ENCODE peak calls at places on chromosomes 4 and X, in four cellular contexts. One of them, this sample, is unnamed.

GRCh38 chrX:118418811-118419251 is 72.9 kb downstream of the WDR44 start:
- DNase-seq in HepG2: no peak
- DNase-seq in K562: no peak
- DNase-seq in GM12878: no peak
- DNase-seq in this sample: peak

GRCh38 chr4:144189121-144189520 is 48.6 kb upstream of the GYPA start:
- DNase-seq in K562: no peak
- DNase-seq in HepG2: no peak
- DNase-seq in GM12878: no peak
- DNase-seq in this sample: no peak

GRCh38 chr4:41268024-41268423 is 11.3 kb downstream of the UCHL1 start:
- DNase-seq in GM12878: no peak
- DNase-seq in K562: no peak
- DNase-seq in HepG2: no peak
- DNase-seq in this sample: no peak

GRCh38 chrX:112512509-112512908 is 167.2 kb downstream of the LHFPL1 start:
- DNase-seq in HepG2: no peak
- DNase-seq in GM12878: no peak
- DNase-seq in K562: no peak
- DNase-seq in this sample: peak

GRCh38 chr4:78956979-78957378 is 17.7 kb upstream of the PAQR3 start:
- DNase-seq in K562: no peak
- DNase-seq in HepG2: no peak
- DNase-seq in GM12878: no peak
- DNase-seq in this sample: no peak

GRCh38 chr4:186029731-186030421 is 39.1 kb upstream of the TLR3 start:
- DNase-seq in HepG2: no peak
- DNase-seq in GM12878: no peak
- DNase-seq in K562: no peak
- DNase-seq in this sample: peak

GRCh38 chr4:147354271-147354670 is 126.6 kb upstream of the EDNRA start:
- DNase-seq in HepG2: no peak
- DNase-seq in GM12878: no peak
- DNase-seq in K562: no peak
- DNase-seq in this sample: no peak

GRCh38 chr4:94548571-94548970 is 96.8 kb downstream of the PDLIM5 start:
- DNase-seq in K562: peak
- DNase-seq in HepG2: peak
- DNase-seq in GM12878: no peak
- DNase-seq in this sample: no peak

GRCh38 chrX:154596290-154596929 is 11.5 kb downstream of the CTAG1A start:
- DNase-seq in K562: no peak
- DNase-seq in HepG2: no peak
- DNase-seq in GM12878: no peak
- DNase-seq in this sample: peak

GRCh38 chr4:185112104-185112503 is 31.0 kb upstream of the SLC25A4 start:
- DNase-seq in HepG2: peak
- DNase-seq in GM12878: no peak
- DNase-seq in K562: peak
- DNase-seq in this sample: no peak

GRCh38 chr4:160257324-160257723 is 1154.4 kb downstream of the RAPGEF2 start:
- DNase-seq in GM12878: no peak
- DNase-seq in K562: no peak
- DNase-seq in HepG2: no peak
- DNase-seq in this sample: no peak

GRCh38 chrX:108435261-108435660 is 3.0 kb downstream of the COL4A6 start:
- DNase-seq in GM12878: no peak
- DNase-seq in HepG2: no peak
- DNase-seq in K562: no peak
- DNase-seq in this sample: no peak

GRCh38 chr4:3437582-3437936 is 4.2 kb upstream of the HGFAC start:
- DNase-seq in K562: no peak
- DNase-seq in GM12878: no peak
- DNase-seq in HepG2: no peak
- DNase-seq in this sample: no peak

GRCh38 chr4:56863441-56864129 is 42.1 kb upstream of the SPINK2 start:
- DNase-seq in K562: no peak
- DNase-seq in GM12878: no peak
- DNase-seq in HepG2: no peak
- DNase-seq in this sample: no peak

GRCh38 chr4:94390804-94391410 is 48.3 kb upstream of the HPGDS start:
- DNase-seq in GM12878: no peak
- DNase-seq in HepG2: peak
- DNase-seq in K562: no peak
- DNase-seq in this sample: no peak

GRCh38 chr4:3436798-3437581 is 4.8 kb upstream of the HGFAC start:
- DNase-seq in K562: no peak
- DNase-seq in GM12878: peak
- DNase-seq in HepG2: no peak
- DNase-seq in this sample: no peak

GRCh38 chr4:70734168-70734954 is 12.6 kb downstream of the RUFY3 start:
- DNase-seq in K562: no peak
- DNase-seq in HepG2: peak
- DNase-seq in GM12878: peak
- DNase-seq in this sample: no peak

GRCh38 chr4:158750379-158750778 is 18.4 kb upstream of the FNIP2 start:
- DNase-seq in HepG2: no peak
- DNase-seq in GM12878: no peak
- DNase-seq in K562: no peak
- DNase-seq in this sample: no peak

GRCh38 chr4:189341881-189342280 is 598.8 kb upstream of the FRG1 start:
- DNase-seq in K562: no peak
- DNase-seq in GM12878: no peak
- DNase-seq in HepG2: no peak
- DNase-seq in this sample: no peak

GRCh38 chrX:103847174-103847870 is 15.3 kb upstream of the RAB9B start:
- DNase-seq in HepG2: no peak
- DNase-seq in GM12878: no peak
- DNase-seq in K562: no peak
- DNase-seq in this sample: no peak

GRCh38 chrX:48919360-48919821 is 567 bp upstream of the PIM2 start:
- DNase-seq in GM12878: no peak
- DNase-seq in K562: no peak
- DNase-seq in HepG2: no peak
- DNase-seq in this sample: peak

GRCh38 chrX:125202486-125203378 is 116.9 kb upstream of the TEX13C start:
- DNase-seq in GM12878: no peak
- DNase-seq in K562: no peak
- DNase-seq in HepG2: no peak
- DNase-seq in this sample: peak

GRCh38 chrX:151488677-151489076 is 74.8 kb upstream of the PASD1 start:
- DNase-seq in HepG2: peak
- DNase-seq in K562: peak
- DNase-seq in GM12878: no peak
- DNase-seq in this sample: peak

GRCh38 chr4:112693507-112693906 is 56.6 kb downstream of the LARP7 start:
- DNase-seq in GM12878: no peak
- DNase-seq in HepG2: no peak
- DNase-seq in K562: no peak
- DNase-seq in this sample: no peak

GRCh38 chr4:25043548-25043947 is 12.8 kb upstream of the LGI2 start:
- DNase-seq in HepG2: no peak
- DNase-seq in K562: no peak
- DNase-seq in GM12878: no peak
- DNase-seq in this sample: no peak

GRCh38 chrX:54181196-54181953 is 1.7 kb downstream of the FAM120C start:
- DNase-seq in HepG2: no peak
- DNase-seq in GM12878: no peak
- DNase-seq in K562: no peak
- DNase-seq in this sample: no peak

GRCh38 chrX:120228187-120228908 is 22.3 kb upstream of the ZBTB33 start:
- DNase-seq in GM12878: no peak
- DNase-seq in HepG2: no peak
- DNase-seq in K562: peak
- DNase-seq in this sample: no peak

GRCh38 chr4:182207806-182208483 is 35.3 kb upstream of the TENM3 start:
- DNase-seq in HepG2: no peak
- DNase-seq in GM12878: no peak
- DNase-seq in K562: no peak
- DNase-seq in this sample: no peak
- TF ChIP-seq CBFB in HepG2: no peak
- TF ChIP-seq CBFB in GM12878: no peak
- TF ChIP-seq CBFB in K562: no peak
- TF ChIP-seq CBFB in this sample: no peak

GRCh38 chr4:12472082-12472481 is 1012.1 kb downstream of the RAB28 start:
- DNase-seq in HepG2: peak
- DNase-seq in K562: no peak
- DNase-seq in GM12878: no peak
- DNase-seq in this sample: no peak
- TF ChIP-seq CBFB in HepG2: no peak
- TF ChIP-seq CBFB in K562: no peak
- TF ChIP-seq CBFB in GM12878: no peak
- TF ChIP-seq CBFB in this sample: no peak

DNA sequence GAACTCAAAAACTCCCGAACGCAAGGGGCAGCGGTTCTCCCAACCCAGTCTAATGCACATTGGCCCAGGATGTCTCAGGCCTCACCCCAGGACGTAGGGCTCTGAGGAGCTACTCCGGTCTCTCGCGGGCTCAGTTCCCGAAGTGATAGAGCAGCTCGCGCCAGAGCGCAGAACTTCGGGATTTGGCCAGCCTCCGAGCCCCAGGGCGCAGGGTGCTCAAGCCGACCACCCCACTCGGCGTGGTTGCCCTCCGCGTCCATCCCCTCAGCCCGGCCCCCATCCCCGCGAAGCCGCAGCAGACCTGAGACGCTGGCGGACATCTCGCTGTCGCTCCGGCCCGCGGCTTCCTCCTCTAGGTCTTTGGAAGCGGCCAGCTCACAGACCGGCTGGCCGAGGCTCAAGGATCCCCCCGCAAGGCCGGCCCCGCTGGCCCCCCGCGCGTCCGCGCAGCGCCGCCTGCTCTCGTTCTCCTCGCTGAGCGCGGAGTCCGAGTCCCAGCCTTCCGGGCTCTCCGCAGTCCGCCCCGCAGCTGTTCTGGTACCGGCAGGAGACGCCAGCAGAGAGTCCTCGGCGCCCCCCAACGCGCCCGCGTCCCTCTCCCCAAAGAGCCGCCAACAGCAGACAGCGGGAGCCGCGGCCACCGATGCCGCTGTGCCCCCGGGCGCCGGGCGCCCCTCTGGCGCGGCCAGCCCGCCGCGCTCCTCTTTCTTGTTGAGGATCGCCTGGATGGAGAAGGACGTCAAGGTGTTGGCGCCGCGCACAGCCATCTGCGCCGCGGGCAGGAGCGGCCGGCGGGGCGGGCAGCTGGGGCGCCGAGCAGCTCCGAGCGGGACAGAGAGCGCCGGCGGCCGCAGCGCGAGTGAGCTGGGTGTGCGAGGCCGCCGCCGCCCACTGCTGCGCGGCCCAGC is at the start of gene NKX3-2:
- DNase-seq in K562: peak
- DNase-seq in HepG2: no peak
- DNase-seq in GM12878: no peak
- DNase-seq in this sample: no peak
- TF ChIP-seq CBFB in K562: no peak
- TF ChIP-seq CBFB in HepG2: no peak
- TF ChIP-seq CBFB in GM12878: no peak
- TF ChIP-seq CBFB in this sample: no peak

DNA sequence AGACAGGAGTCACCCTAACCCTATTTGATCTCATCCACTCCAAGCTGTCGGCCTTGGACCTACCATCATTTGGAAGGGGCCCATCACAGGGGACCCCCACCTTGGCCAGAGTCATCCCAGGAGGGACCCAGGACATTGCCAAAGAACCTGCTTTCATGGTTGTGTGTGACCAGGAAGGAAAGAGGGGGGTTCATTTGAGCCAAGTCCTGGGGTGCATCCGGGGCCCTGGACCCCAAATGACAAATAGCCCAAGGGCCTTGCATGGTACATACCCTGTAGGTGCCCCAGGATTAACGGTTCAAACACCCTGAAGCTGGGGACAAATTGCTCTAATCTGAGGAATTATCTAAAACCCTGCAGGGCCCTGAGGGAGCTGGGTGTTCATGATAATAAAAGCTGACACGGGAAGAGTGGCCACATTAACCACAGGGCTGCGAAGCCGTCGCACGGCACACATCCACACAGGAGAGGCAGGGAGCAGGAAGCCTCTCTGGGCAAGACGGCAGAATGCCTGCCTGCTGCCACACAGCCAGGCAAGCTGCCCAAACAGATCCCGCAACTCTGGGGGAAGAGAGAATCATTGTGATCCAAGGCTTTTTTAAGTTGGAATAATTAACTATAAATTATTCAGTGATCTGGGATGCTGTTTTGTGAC is 28.2 kb upstream of the PPP2R2C start:
- DNase-seq in GM12878: no peak
- DNase-seq in HepG2: no peak
- DNase-seq in K562: no peak
- DNase-seq in this sample: no peak
- TF ChIP-seq CBFB in GM12878: no peak
- TF ChIP-seq CBFB in HepG2: no peak
- TF ChIP-seq CBFB in K562: no peak
- TF ChIP-seq CBFB in this sample: no peak